ENCODE peak calls at places on chromosomes 7 and 10, in seven cellular contexts. N, J, Z, L, H, P and S are unnamed samples.

GRCh38 chr10:60911216-60911615 is 32.8 kb downstream of the RHOBTB1 start:
- DNase-seq in P (no peak), J (no peak), H (no peak), L (no peak), N (no peak), Z (no peak), S (no peak)

GRCh38 chr7:87216701-87217508 is 2.6 kb downstream of the TMEM243 start:
- DNase-seq in J (no peak), N (no peak), Z (peak), P (peak), L (no peak), H (no peak), S (no peak)

GRCh38 chr7:26958834-26959233 is 94.4 kb upstream of the SKAP2 start:
- DNase-seq in Z (no peak), J (no peak), H (no peak), L (no peak), N (no peak), P (no peak), S (no peak)

GRCh38 chr10:11573497-11573896 is 38.0 kb downstream of the USP6NL start:
- DNase-seq in N (no peak), J (no peak), P (peak), H (no peak), L (no peak), Z (no peak), S (no peak)

GRCh38 chr10:10500941-10501340 is 516.7 kb upstream of the CELF2 start:
- DNase-seq in J (no peak), N (no peak), P (no peak), H (no peak), L (no peak), Z (no peak), S (no peak)

GRCh38 chr10:50645241-50645640 is 21.5 kb upstream of the SGMS1 start:
- DNase-seq in L (no peak), J (no peak), Z (no peak), P (no peak), H (no peak), N (no peak), S (no peak)

GRCh38 chr10:129958118-129958685 is 5.9 kb downstream of the EBF3 start:
- DNase-seq in P (no peak), N (no peak), H (no peak), L (no peak), Z (no peak), J (no peak), S (no peak)

GRCh38 chr7:86280150-86280549 is 363.6 kb upstream of the GRM3 start:
- DNase-seq in N (no peak), Z (no peak), H (no peak), J (no peak), L (no peak), P (no peak), S (no peak)

GRCh38 chr7:84997626-84998025 is 189.2 kb downstream of the SEMA3D start:
- DNase-seq in L (no peak), J (no peak), N (no peak), P (no peak), Z (peak), H (no peak), S (no peak)

GRCh38 chr10:24034571-24034970 is 174.4 kb upstream of the KIAA1217 start:
- DNase-seq in Z (no peak), P (no peak), J (no peak), L (no peak), N (no peak), H (no peak), S (no peak)

GRCh38 chr7:71785216-71785615 is 626.9 kb downstream of the CALN1 start:
- DNase-seq in Z (no peak), L (no peak), N (no peak), P (no peak), H (no peak), J (no peak), S (no peak)